ENCODE peak calls at places on chromosomes 3 and 15, in ten cellular contexts. One of them, this sample, is unnamed. For H3K9me3, the result is how much of the 10 kb centered on the place peaks cover.

GRCh38 chr3:47909607-47910006 is 106.6 kb downstream of the MAP4 start:
- DNase-seq in heart left ventricle: no peak
- DNase-seq in A549: no peak
- DNase-seq in H1: no peak
- DNase-seq in Peyer's patch: no peak
- DNase-seq in IMR-90: no peak
- DNase-seq in ovary: no peak
- DNase-seq in body of pancreas: no peak
- DNase-seq in breast epithelium: no peak
- DNase-seq in uterus: no peak
- DNase-seq in this sample: no peak

GRCh38 chr15:81334768-81335447 is 11.0 kb upstream of the STARD5 start:
- DNase-seq in heart left ventricle: no peak
- DNase-seq in A549: no peak
- DNase-seq in H1: no peak
- DNase-seq in Peyer's patch: no peak
- DNase-seq in IMR-90: no peak
- DNase-seq in ovary: no peak
- DNase-seq in body of pancreas: no peak
- DNase-seq in breast epithelium: no peak
- DNase-seq in uterus: no peak
- DNase-seq in this sample: no peak

GRCh38 chr15:39199076-39199475 is 381.8 kb upstream of the THBS1 start:
- DNase-seq in heart left ventricle: peak
- DNase-seq in A549: no peak
- DNase-seq in H1: no peak
- DNase-seq in Peyer's patch: peak
- DNase-seq in IMR-90: peak
- DNase-seq in ovary: no peak
- DNase-seq in body of pancreas: peak
- DNase-seq in breast epithelium: no peak
- DNase-seq in uterus: peak
- DNase-seq in this sample: no peak

GRCh38 chr3:50388720-50389352 is 29.5 kb upstream of the TMEM115 start:
- DNase-seq in heart left ventricle: no peak
- DNase-seq in A549: no peak
- DNase-seq in H1: no peak
- DNase-seq in Peyer's patch: no peak
- DNase-seq in IMR-90: no peak
- DNase-seq in ovary: no peak
- DNase-seq in body of pancreas: peak
- DNase-seq in breast epithelium: peak
- DNase-seq in uterus: no peak
- DNase-seq in this sample: no peak

GRCh38 chr3:108410531-108410984 is 99.8 kb downstream of the MYH15 start:
- DNase-seq in heart left ventricle: no peak
- DNase-seq in A549: no peak
- DNase-seq in H1: no peak
- DNase-seq in Peyer's patch: no peak
- DNase-seq in IMR-90: no peak
- DNase-seq in ovary: no peak
- DNase-seq in body of pancreas: no peak
- DNase-seq in breast epithelium: no peak
- DNase-seq in uterus: no peak
- DNase-seq in this sample: no peak

GRCh38 chr3:127949446-127949845 is 34.4 kb downstream of the KBTBD12 start:
- DNase-seq in heart left ventricle: no peak
- DNase-seq in A549: no peak
- DNase-seq in H1: no peak
- DNase-seq in Peyer's patch: no peak
- DNase-seq in IMR-90: no peak
- DNase-seq in ovary: no peak
- DNase-seq in body of pancreas: no peak
- DNase-seq in breast epithelium: no peak
- DNase-seq in uterus: no peak
- DNase-seq in this sample: no peak

GRCh38 chr3:73503781-73504180 is 121.0 kb downstream of the PDZRN3 start:
- DNase-seq in heart left ventricle: no peak
- DNase-seq in A549: no peak
- DNase-seq in H1: no peak
- DNase-seq in Peyer's patch: no peak
- DNase-seq in IMR-90: peak
- DNase-seq in ovary: no peak
- DNase-seq in body of pancreas: no peak
- DNase-seq in breast epithelium: no peak
- DNase-seq in uterus: no peak
- DNase-seq in this sample: peak

GRCh38 chr3:175187586-175187985 is 328.5 kb downstream of the NAALADL2 start:
- DNase-seq in heart left ventricle: no peak
- DNase-seq in A549: no peak
- DNase-seq in H1: no peak
- DNase-seq in Peyer's patch: no peak
- DNase-seq in IMR-90: peak
- DNase-seq in ovary: no peak
- DNase-seq in body of pancreas: no peak
- DNase-seq in breast epithelium: no peak
- DNase-seq in uterus: no peak
- DNase-seq in this sample: no peak

GRCh38 chr3:38308456-38308855 is 26.4 kb downstream of the SLC22A14 start:
- DNase-seq in heart left ventricle: no peak
- DNase-seq in A549: no peak
- DNase-seq in H1: no peak
- DNase-seq in Peyer's patch: no peak
- DNase-seq in IMR-90: no peak
- DNase-seq in ovary: no peak
- DNase-seq in body of pancreas: no peak
- DNase-seq in breast epithelium: no peak
- DNase-seq in uterus: no peak
- DNase-seq in this sample: peak

GRCh38 chr15:81893182-81893833 is 152.5 kb downstream of the MEX3B start:
- DNase-seq in heart left ventricle: no peak
- DNase-seq in A549: no peak
- DNase-seq in H1: no peak
- DNase-seq in Peyer's patch: no peak
- DNase-seq in IMR-90: no peak
- DNase-seq in ovary: no peak
- DNase-seq in body of pancreas: no peak
- DNase-seq in breast epithelium: no peak
- DNase-seq in uterus: no peak
- DNase-seq in this sample: no peak

DNA sequence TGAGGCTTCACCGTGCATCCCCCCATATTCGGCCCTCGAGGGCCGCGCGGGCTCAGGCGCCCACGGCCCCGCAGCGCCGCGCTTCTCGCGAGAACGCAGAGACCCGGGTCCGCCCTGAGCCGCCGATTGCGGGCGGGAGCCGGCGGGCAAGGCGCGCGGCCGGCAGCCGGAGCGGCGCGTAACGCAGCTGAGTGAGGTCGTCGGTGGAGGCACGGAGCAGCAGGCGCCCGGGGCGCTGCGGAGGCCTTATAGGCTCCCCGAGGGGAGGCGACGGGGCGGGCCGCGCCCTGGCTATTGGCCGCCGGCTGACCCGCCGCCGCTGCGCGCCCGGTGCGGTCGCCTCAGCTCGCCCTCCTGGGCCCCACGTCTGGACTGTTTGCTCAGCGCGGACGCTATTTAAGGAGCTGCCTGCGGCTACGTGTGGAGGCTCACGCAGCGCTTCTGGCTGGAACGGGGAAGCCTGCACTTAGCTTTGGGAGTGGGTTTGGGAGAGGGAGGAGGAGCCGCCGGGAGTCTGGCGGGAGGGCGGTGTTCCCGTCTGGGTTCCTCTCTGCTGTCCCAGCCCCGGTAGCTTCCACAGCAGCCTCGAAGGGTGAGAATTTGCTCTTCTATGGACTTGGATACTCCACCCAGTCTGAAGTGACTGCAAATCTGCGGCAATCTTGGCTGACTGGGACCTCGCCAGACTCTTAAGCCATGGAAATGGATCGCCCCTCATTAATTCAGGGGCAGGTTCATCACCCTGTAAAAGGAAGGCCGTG is at the start of gene PLOD2:
- DNase-seq in heart left ventricle: peak
- DNase-seq in A549: peak
- DNase-seq in H1: peak
- DNase-seq in Peyer's patch: peak
- DNase-seq in IMR-90: peak
- DNase-seq in ovary: peak
- DNase-seq in body of pancreas: peak
- DNase-seq in breast epithelium: peak
- DNase-seq in uterus: peak
- DNase-seq in this sample: no peak
- TF ChIP-seq POLR2A in heart left ventricle: peak
- TF ChIP-seq POLR2A in A549: peak
- TF ChIP-seq POLR2A in H1: peak
- TF ChIP-seq POLR2A in Peyer's patch: peak
- TF ChIP-seq POLR2A in IMR-90: peak
- TF ChIP-seq POLR2A in ovary: peak
- TF ChIP-seq POLR2A in body of pancreas: peak
- TF ChIP-seq POLR2A in breast epithelium: no peak
- TF ChIP-seq POLR2A in uterus: peak
- TF ChIP-seq POLR2A in this sample: peak

GRCh38 chr15:50968353-50968752 is 59.9 kb downstream of the AP4E1 start:
- DNase-seq in heart left ventricle: no peak
- DNase-seq in A549: peak
- DNase-seq in H1: no peak
- DNase-seq in Peyer's patch: no peak
- DNase-seq in IMR-90: peak
- DNase-seq in ovary: no peak
- DNase-seq in body of pancreas: no peak
- DNase-seq in breast epithelium: no peak
- DNase-seq in uterus: no peak
- DNase-seq in this sample: no peak

GRCh38 chr15:50973605-50974004 is 65.1 kb downstream of the AP4E1 start:
- DNase-seq in heart left ventricle: no peak
- DNase-seq in A549: no peak
- DNase-seq in H1: no peak
- DNase-seq in Peyer's patch: no peak
- DNase-seq in IMR-90: no peak
- DNase-seq in ovary: no peak
- DNase-seq in body of pancreas: no peak
- DNase-seq in breast epithelium: no peak
- DNase-seq in uterus: no peak
- DNase-seq in this sample: no peak

GRCh38 chr15:50971542-50971941 is 63.1 kb downstream of the AP4E1 start:
- DNase-seq in heart left ventricle: no peak
- DNase-seq in A549: no peak
- DNase-seq in H1: no peak
- DNase-seq in Peyer's patch: no peak
- DNase-seq in IMR-90: no peak
- DNase-seq in ovary: no peak
- DNase-seq in body of pancreas: no peak
- DNase-seq in breast epithelium: no peak
- DNase-seq in uterus: no peak
- DNase-seq in this sample: no peak

GRCh38 chr15:50971115-50971514 is 62.6 kb downstream of the AP4E1 start:
- DNase-seq in heart left ventricle: no peak
- DNase-seq in A549: no peak
- DNase-seq in H1: no peak
- DNase-seq in Peyer's patch: no peak
- DNase-seq in IMR-90: no peak
- DNase-seq in ovary: no peak
- DNase-seq in body of pancreas: no peak
- DNase-seq in breast epithelium: no peak
- DNase-seq in uterus: no peak
- DNase-seq in this sample: no peak

GRCh38 chr15:50970524-50970923 is 62.0 kb downstream of the AP4E1 start:
- DNase-seq in heart left ventricle: no peak
- DNase-seq in A549: no peak
- DNase-seq in H1: no peak
- DNase-seq in Peyer's patch: no peak
- DNase-seq in IMR-90: no peak
- DNase-seq in ovary: no peak
- DNase-seq in body of pancreas: no peak
- DNase-seq in breast epithelium: no peak
- DNase-seq in uterus: no peak
- DNase-seq in this sample: no peak
- H3K9me3 ChIP-seq in heart left ventricle: under half
- H3K9me3 ChIP-seq in A549: under half
- H3K9me3 ChIP-seq in H1: under half
- H3K9me3 ChIP-seq in Peyer's patch: under half
- H3K9me3 ChIP-seq in IMR-90: under half
- H3K9me3 ChIP-seq in ovary: under half
- H3K9me3 ChIP-seq in body of pancreas: under half
- H3K9me3 ChIP-seq in breast epithelium: under half
- H3K9me3 ChIP-seq in uterus: under half
- H3K9me3 ChIP-seq in this sample: under half

GRCh38 chr3:177358085-177358967 is 161.0 kb upstream of the TBL1XR1 start:
- DNase-seq in heart left ventricle: peak
- DNase-seq in A549: peak
- DNase-seq in H1: no peak
- DNase-seq in Peyer's patch: peak
- DNase-seq in IMR-90: peak
- DNase-seq in ovary: peak
- DNase-seq in body of pancreas: peak
- DNase-seq in breast epithelium: peak
- DNase-seq in uterus: peak
- DNase-seq in this sample: no peak

GRCh38 chr3:177356113-177356512 is 158.8 kb upstream of the TBL1XR1 start:
- DNase-seq in heart left ventricle: no peak
- DNase-seq in A549: no peak
- DNase-seq in H1: no peak
- DNase-seq in Peyer's patch: no peak
- DNase-seq in IMR-90: no peak
- DNase-seq in ovary: no peak
- DNase-seq in body of pancreas: no peak
- DNase-seq in breast epithelium: no peak
- DNase-seq in uterus: no peak
- DNase-seq in this sample: no peak

GRCh38 chr3:177358968-177359600 is 161.8 kb upstream of the TBL1XR1 start:
- DNase-seq in heart left ventricle: peak
- DNase-seq in A549: peak
- DNase-seq in H1: no peak
- DNase-seq in Peyer's patch: peak
- DNase-seq in IMR-90: no peak
- DNase-seq in ovary: peak
- DNase-seq in body of pancreas: peak
- DNase-seq in breast epithelium: peak
- DNase-seq in uterus: peak
- DNase-seq in this sample: no peak

GRCh38 chr3:177359601-177360357 is 162.5 kb upstream of the TBL1XR1 start:
- DNase-seq in heart left ventricle: peak
- DNase-seq in A549: peak
- DNase-seq in H1: peak
- DNase-seq in Peyer's patch: peak
- DNase-seq in IMR-90: peak
- DNase-seq in ovary: peak
- DNase-seq in body of pancreas: peak
- DNase-seq in breast epithelium: peak
- DNase-seq in uterus: peak
- DNase-seq in this sample: peak

GRCh38 chr3:177357352-177358084 is 160.2 kb upstream of the TBL1XR1 start:
- DNase-seq in heart left ventricle: peak
- DNase-seq in A549: peak
- DNase-seq in H1: no peak
- DNase-seq in Peyer's patch: peak
- DNase-seq in IMR-90: peak
- DNase-seq in ovary: peak
- DNase-seq in body of pancreas: peak
- DNase-seq in breast epithelium: no peak
- DNase-seq in uterus: peak
- DNase-seq in this sample: no peak
- TF ChIP-seq POLR2A in heart left ventricle: no peak
- TF ChIP-seq POLR2A in A549: no peak
- TF ChIP-seq POLR2A in H1: no peak
- TF ChIP-seq POLR2A in Peyer's patch: no peak
- TF ChIP-seq POLR2A in IMR-90: no peak
- TF ChIP-seq POLR2A in ovary: no peak
- TF ChIP-seq POLR2A in body of pancreas: no peak
- TF ChIP-seq POLR2A in breast epithelium: no peak
- TF ChIP-seq POLR2A in uterus: no peak
- TF ChIP-seq POLR2A in this sample: no peak

GRCh38 chr15:19956124-19956796 is 585.3 kb downstream of the GOLGA6L6 start:
- DNase-seq in heart left ventricle: no peak
- DNase-seq in A549: no peak
- DNase-seq in H1: no peak
- DNase-seq in Peyer's patch: no peak
- DNase-seq in IMR-90: no peak
- DNase-seq in ovary: no peak
- DNase-seq in body of pancreas: no peak
- DNase-seq in breast epithelium: no peak
- DNase-seq in uterus: no peak
- DNase-seq in this sample: no peak
- H3K9me3 ChIP-seq in heart left ventricle: under half
- H3K9me3 ChIP-seq in A549: under half
- H3K9me3 ChIP-seq in H1: under half
- H3K9me3 ChIP-seq in Peyer's patch: under half
- H3K9me3 ChIP-seq in IMR-90: under half
- H3K9me3 ChIP-seq in ovary: under half
- H3K9me3 ChIP-seq in body of pancreas: under half
- H3K9me3 ChIP-seq in breast epithelium: under half
- H3K9me3 ChIP-seq in uterus: under half
- H3K9me3 ChIP-seq in this sample: under half

This sample was measured in esophagus muscularis mucosa.